ENCODE peak calls at places on chromosomes 7 and 10, in five cellular contexts. A is SW480; Z is NCI-H345; Q is left ventricle myocardium inferior; W is stimulated activated CD4-positive, alpha-beta T cell treated with anti-CD3 and anti-CD28 coated beads, Interleukin-15, amount 100 ng/mL, for 1 hour. E is an unnamed sample.

GRCh38 chr10:13709931-13710690 is 123.3 kb downstream of the PRPF18 start:
- DNase-seq in Q (peak; percentile 34), W (no peak), Z (no peak), A (no peak), E (no peak)

GRCh38 chr10:42543840-42544372 is 94.5 kb downstream of the ZNF33B start:
- DNase-seq in Z (no peak), A (no peak), W (no peak), Q (no peak), E (no peak)

GRCh38 chr10:102714621-102715455 is at the start of gene SFXN2:
- DNase-seq in Z (peak; percentile 34), Q (no peak), W (peak; percentile 29), A (peak; percentile 43), E (peak; percentile 46)

GRCh38 chr10:84375011-84375410 is 46.6 kb downstream of the CCSER2 start:
- DNase-seq in A (peak; percentile 49), Q (no peak), Z (peak; percentile 34), W (no peak), E (no peak)

GRCh38 chr10:62742447-62743105 is 61.9 kb upstream of the ADO start:
- DNase-seq in Q (no peak), Z (no peak), A (no peak), W (no peak), E (no peak)

GRCh38 chr10:122551450-122551849 is 9.1 kb upstream of the DMBT1 start:
- DNase-seq in W (peak; percentile 16), Z (no peak), Q (no peak), A (no peak), E (peak; percentile 22)

GRCh38 chr10:2839081-2839725 is 228.1 kb upstream of the PFKP start:
- DNase-seq in Z (no peak), W (peak; percentile 18), A (peak; percentile 1), Q (peak; percentile 18), E (no peak)

GRCh38 chr7:92916751-92917369 is 80.5 kb upstream of the CDK6 start:
- DNase-seq in A (peak; percentile 43), W (no peak), Z (peak; percentile 39), Q (no peak), E (no peak)

GRCh38 chr7:158976849-158977593 is 120.7 kb downstream of the DYNC2I1 start:
- DNase-seq in W (peak; percentile 87), Q (peak; percentile 82), Z (peak; percentile 64), A (peak; percentile 70), E (peak; percentile 78)

E was measured in activated effector memory CD4-positive, alpha-beta T cell treated with Interleukin-2 at 50 U/mL for 16 hours.